ENCODE peak calls at places on chromosomes 16 and 17, in four cellular contexts. F is T-helper 1 cell, J is brain microvascular endothelial cell, W is HEK293T. Z is an unnamed sample.

GRCh38 chr16:85114909-85115567 is 2.8 kb upstream of the CIBAR2 start:
- DNase-seq in F (peak), J (peak), W (peak), Z (peak)

GRCh38 chr17:81160306-81160705 is 5.0 kb upstream of the PVALEF start:
- DNase-seq in F (no peak), J (no peak), W (no peak), Z (no peak)

GRCh38 chr16:22625948-22626347 is 115.3 kb downstream of the NPIPB5 start:
- DNase-seq in F (no peak), J (no peak), W (no peak), Z (no peak)

GRCh38 chr17:38667099-38667786 is 7.5 kb downstream of the EPOP start:
- DNase-seq in F (no peak), J (peak), W (peak), Z (peak)

GRCh38 chr16:81646561-81646960 is 132.5 kb upstream of the PLCG2 start:
- DNase-seq in F (no peak), J (no peak), W (no peak), Z (no peak)

GRCh38 chr16:1308036-1308976 is 1.1 kb upstream of the UBE2I start:
- DNase-seq in F (no peak), J (no peak), W (no peak), Z (peak)

GRCh38 chr17:29111816-29112499 is 68.2 kb downstream of the MYO18A start:
- DNase-seq in F (no peak), J (peak), W (peak), Z (peak)

GRCh38 chr16:11025120-11025531 is 80.8 kb downstream of the CLEC16A start:
- DNase-seq in F (no peak), J (no peak), W (no peak), Z (no peak)

GRCh38 chr17:74749262-74750038 is 1.0 kb downstream of the NHERF1 start:
- DNase-seq in F (no peak), J (no peak), W (no peak), Z (peak)

GRCh38 chr17:19327039-19327776 is 35.3 kb downstream of the B9D1 start:
- DNase-seq in F (no peak), J (peak), W (no peak), Z (peak)

GRCh38 chr17:78697122-78697845 is 84.8 kb downstream of the CYTH1 start:
- DNase-seq in F (no peak), J (no peak), W (no peak), Z (no peak)

GRCh38 chr17:78781339-78782304 is at the start of gene CYTH1:
- DNase-seq in F (no peak), J (no peak), W (peak), Z (no peak)

GRCh38 chr17:67456889-67457288 is 79.8 kb downstream of the PITPNC1 start:
- DNase-seq in F (no peak), J (no peak), W (no peak), Z (no peak)

GRCh38 chr16:1713933-1714332 is 7.9 kb downstream of the MAPK8IP3 start:
- DNase-seq in F (no peak), J (no peak), W (no peak), Z (no peak)

GRCh38 chr17:17073006-17073626 is 30.9 kb downstream of the MPRIP start:
- DNase-seq in F (no peak), J (no peak), W (no peak), Z (no peak)

Z was measured in kidney glomerular epithelial cell.